ENCODE peak calls at places on chromosomes 5 and 9, in ten cellular contexts. J is SJSA1; V is CD4-positive, alpha-beta memory T cell; D is astrocyte; Z is NT2/D1; S is endodermal cell; P is ovary; W is PC-9; N is cardiac muscle cell; A is SK-N-SH. E is an unnamed sample. For H3K27me3 and H3K36me3, the result is how much of the 10 kb centered on the place peaks cover.

GRCh38 chr5:10800852-10801251 is 39.8 kb upstream of the DAP start:
- DNase-seq in A (no peak), S (no peak), Z (no peak), J (no peak), N (no peak), D (no peak), W (no peak), P (no peak), V (no peak), E (no peak)

GRCh38 chr9:81268048-81268447 is 421.3 kb downstream of the TLE1 start:
- DNase-seq in V (no peak), N (no peak), A (no peak), P (no peak), W (no peak), J (no peak), S (no peak), Z (no peak), D (peak), E (no peak)

GRCh38 chr9:29422445-29422844 is 1849.2 kb upstream of the C9orf72 start:
- DNase-seq in S (no peak), Z (no peak), D (no peak), J (no peak), V (no peak), A (no peak), P (no peak), W (no peak), N (no peak), E (no peak)

GRCh38 chr9:69535911-69536310 is 136.3 kb downstream of the APBA1 start:
- DNase-seq in W (no peak), A (no peak), V (no peak), S (no peak), P (no peak), J (no peak), N (no peak), Z (no peak), D (peak), E (no peak)

GRCh38 chr5:98334946-98335345 is 438.5 kb upstream of the RGMB start:
- DNase-seq in P (no peak), S (no peak), D (no peak), V (no peak), Z (no peak), N (no peak), A (no peak), J (no peak), W (no peak), E (no peak)

GRCh38 chr9:5910413-5911057 is 19.8 kb downstream of the MLANA start:
- DNase-seq in J (no peak), Z (no peak), W (no peak), A (no peak), N (no peak), P (no peak), V (no peak), S (no peak), D (no peak), E (no peak)

GRCh38 chr5:107705390-107706014 is 34.8 kb upstream of the EFNA5 start:
- DNase-seq in V (no peak), P (no peak), Z (no peak), J (no peak), N (no peak), A (no peak), S (no peak), D (peak), W (no peak), E (no peak)

GRCh38 chr5:54861212-54861894 is 124.0 kb downstream of the ESM1 start:
- DNase-seq in J (no peak), P (no peak), V (no peak), Z (no peak), W (no peak), S (no peak), N (peak), A (no peak), D (peak), E (no peak)

GRCh38 chr5:30605693-30606268 is 587.7 kb upstream of the CDH6 start:
- DNase-seq in A (no peak), V (no peak), D (no peak), J (no peak), Z (no peak), N (no peak), W (no peak), P (no peak), S (no peak), E (no peak)

GRCh38 chr5:177362871-177363507 is 5.3 kb downstream of the RGS14 start:
- DNase-seq in W (peak), D (no peak), S (peak), Z (peak), N (peak), A (peak), J (no peak), P (peak), V (peak), E (peak)

GRCh38 chr5:138549414-138549813 is 6.4 kb upstream of the ETF1 start:
- DNase-seq in D (no peak), S (no peak), J (no peak), Z (no peak), V (no peak), W (no peak), N (no peak), P (no peak), A (no peak), E (no peak)

GRCh38 chr5:157004893-157005551 is 42.0 kb upstream of the TIMD4 start:
- DNase-seq in J (no peak), V (no peak), S (no peak), N (no peak), Z (no peak), A (no peak), W (no peak), P (no peak), D (peak), E (no peak)

GRCh38 chr9:135288054-135288453 is 191.5 kb upstream of the PPP1R26 start:
- DNase-seq in P (no peak), Z (no peak), N (no peak), D (no peak), A (no peak), V (no peak), W (no peak), S (no peak), J (no peak), E (no peak)

GRCh38 chr5:88734983-88735382 is 148.0 kb downstream of the MEF2C start:
- DNase-seq in Z (no peak), P (no peak), A (no peak), S (no peak), W (no peak), N (no peak), J (no peak), D (no peak), V (no peak), E (no peak)
- H3K4me3 ChIP-seq in Z (no peak), P (no peak), A (no peak), S (no peak), W (no peak), N (no peak), J (no peak), D (no peak), V (no peak), E (no peak)

GRCh38 chr9:132782106-132782505 is 96.0 kb downstream of the AK8 start:
- DNase-seq in W (no peak), V (no peak), J (no peak), A (no peak), Z (no peak), P (no peak), D (no peak), N (no peak), S (peak), E (no peak)
- H3K27me3 ChIP-seq in W (under half), V (under half), J (under half), A (under half), Z (under half), P (under half), D (under half), N (under half), S (under half), E (under half)

DNA sequence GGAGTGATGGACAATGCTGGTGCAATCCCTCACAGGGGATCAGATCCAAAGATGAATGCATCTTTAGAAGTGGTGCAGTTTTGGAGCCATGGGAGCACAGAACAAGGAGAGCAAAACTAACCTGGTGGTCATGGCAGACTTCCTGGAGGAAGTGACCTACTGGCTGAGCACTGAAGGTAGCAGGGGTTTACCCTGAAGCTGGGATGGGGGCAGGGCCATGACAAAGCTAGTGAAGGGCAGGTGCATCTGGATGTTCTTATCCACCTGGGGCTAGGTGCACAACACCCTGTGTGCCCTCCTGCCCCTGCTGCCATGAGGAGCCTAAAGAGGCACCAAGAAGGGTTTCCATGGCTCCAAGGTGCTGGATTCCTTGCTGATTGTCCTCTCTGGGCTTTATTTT is 11.5 kb upstream of the PITX1 start:
- DNase-seq in D (no peak), N (no peak), S (no peak), Z (no peak), A (no peak), P (no peak), V (no peak), W (no peak), J (no peak), E (peak)
- H3K36me3 ChIP-seq in D (under half), N (under half), S (under half), Z (under half), A (under half), P (under half), V (under half), W (under half), J (under half), E (under half)

GRCh38 chr5:159051431-159052281 is 48.1 kb downstream of the EBF1 start:
- DNase-seq in W (no peak), J (peak), N (peak), P (peak), S (peak), D (no peak), V (no peak), Z (no peak), A (no peak), E (peak)
- H3K4me3 ChIP-seq in W (no peak), J (peak), N (peak), P (peak), S (peak), D (peak), V (no peak), Z (peak), A (no peak), E (peak)

DNA sequence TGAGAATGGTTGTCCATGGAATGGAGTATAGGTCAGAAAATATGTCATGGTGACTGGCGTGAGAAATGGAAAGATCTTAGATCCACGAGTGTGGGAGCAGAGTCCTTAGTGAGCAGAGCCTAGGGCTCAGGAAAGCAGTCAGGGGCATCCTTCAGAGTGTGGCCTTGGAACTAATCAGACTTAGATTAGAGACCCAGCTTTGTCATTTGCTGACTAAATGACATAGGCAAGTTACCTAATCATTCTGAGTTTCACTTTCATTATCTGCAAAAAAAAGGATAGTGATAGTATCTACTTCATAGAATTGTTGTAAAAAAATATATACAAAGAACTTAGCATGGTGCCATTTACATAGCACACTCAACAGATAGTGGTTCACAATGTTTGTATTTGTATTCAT is 24.3 kb upstream of the SLIT3 start:
- DNase-seq in D (no peak), Z (no peak), P (no peak), N (no peak), A (no peak), V (no peak), W (no peak), J (no peak), S (no peak), E (no peak)
- H3K27me3 ChIP-seq in D (under half), Z (under half), P (under half), N (under half), A (under half), V (under half), W (under half), J (under half), S (under half), E (under half)